ENCODE peak calls at places on chromosomes 7 and 10, in eight cellular contexts. Q is RWPE1; V is CMK; K is stimulated activated CD8-positive, alpha-beta memory T cell treated with anti-CD3 and anti-CD28 coated beads, Interleukin-15, amount 100 ng/mL, for 24 hours; A is T-helper 9 cell; B is chondrocyte; P is NCI-H1417 treated with DMSO at 0.1 percent for 48 hours; C is endothelial cell. S is an unnamed sample.

GRCh38 chr10:117545141-117546019 is 2.8 kb downstream of the EMX2 start:
- DNase-seq in Q (no peak), V (no peak), K (no peak), A (no peak), B (no peak), P (no peak), C (peak), S (peak)

GRCh38 chr7:151056286-151057037 is 1.2 kb downstream of the CDK5 start:
- DNase-seq in Q (no peak), V (no peak), K (no peak), A (no peak), B (no peak), P (no peak), C (no peak), S (no peak)

GRCh38 chr7:71785216-71785615 is 626.9 kb downstream of the CALN1 start:
- DNase-seq in Q (no peak), V (no peak), K (no peak), A (no peak), B (no peak), P (no peak), C (no peak), S (no peak)

GRCh38 chr10:33311640-33312039 is 22.8 kb downstream of the NRP1 start:
- DNase-seq in Q (no peak), V (no peak), K (no peak), A (no peak), B (no peak), P (no peak), C (no peak), S (no peak)

GRCh38 chr10:127860632-127861031 is 32.1 kb downstream of the CLRN3 start:
- DNase-seq in Q (no peak), V (no peak), K (no peak), A (no peak), B (no peak), P (no peak), C (no peak), S (no peak)

GRCh38 chr7:82413237-82413636 is 30.3 kb downstream of the CACNA2D1 start:
- DNase-seq in Q (no peak), V (no peak), K (no peak), A (no peak), B (no peak), P (no peak), C (no peak), S (no peak)

GRCh38 chr7:138527746-138528223 is 67.7 kb downstream of the TRIM24 start:
- DNase-seq in Q (no peak), V (peak), K (no peak), A (no peak), B (no peak), P (no peak), C (no peak), S (no peak)

GRCh38 chr7:22154130-22154529 is 202.8 kb downstream of the RAPGEF5 start:
- DNase-seq in Q (no peak), V (no peak), K (no peak), A (no peak), B (no peak), P (no peak), C (peak), S (no peak)

GRCh38 chr7:35727571-35727970 is 32.6 kb upstream of the HERPUD2 start:
- DNase-seq in Q (no peak), V (no peak), K (no peak), A (no peak), B (no peak), P (no peak), C (no peak), S (peak)

GRCh38 chr10:75110006-75110632 is 1.3 kb upstream of the SAMD8 start:
- DNase-seq in Q (no peak), V (no peak), K (no peak), A (no peak), B (no peak), P (no peak), C (no peak), S (no peak)

GRCh38 chr10:122462533-122463465 is 1.4 kb downstream of the HTRA1 start:
- DNase-seq in Q (peak), V (no peak), K (no peak), A (no peak), B (no peak), P (no peak), C (no peak), S (peak)

GRCh38 chr7:23474829-23475578 is 4.7 kb upstream of the IGF2BP3 start:
- DNase-seq in Q (no peak), V (no peak), K (no peak), A (no peak), B (no peak), P (no peak), C (no peak), S (no peak)

GRCh38 chr7:83321011-83321410 is 158.3 kb upstream of the PCLO start:
- DNase-seq in Q (no peak), V (no peak), K (no peak), A (no peak), B (no peak), P (no peak), C (no peak), S (no peak)

GRCh38 chr10:35505241-35505873 is 99.8 kb upstream of the GJD4 start:
- DNase-seq in Q (no peak), V (no peak), K (no peak), A (no peak), B (no peak), P (no peak), C (no peak), S (no peak)

GRCh38 chr7:111266613-111267012 is 175.7 kb downstream of the LRRN3 start:
- DNase-seq in Q (no peak), V (no peak), K (no peak), A (no peak), B (no peak), P (no peak), C (no peak), S (peak)

GRCh38 chr7:28409716-28410627 is 2.3 kb upstream of the CREB5 start:
- DNase-seq in Q (no peak), V (no peak), K (no peak), A (no peak), B (peak), P (no peak), C (peak), S (peak)

GRCh38 chr7:65509368-65510186 is 135.9 kb downstream of the ZNF92 start:
- DNase-seq in Q (no peak), V (no peak), K (no peak), A (peak), B (no peak), P (no peak), C (peak), S (no peak)

GRCh38 chr10:48249004-48249762 is 25.3 kb downstream of the FRMPD2 start:
- DNase-seq in Q (no peak), V (no peak), K (no peak), A (no peak), B (no peak), P (no peak), C (no peak), S (no peak)

GRCh38 chr7:87424075-87424474 is 51.4 kb downstream of the ABCB4 start:
- DNase-seq in Q (no peak), V (no peak), K (no peak), A (no peak), B (no peak), P (no peak), C (no peak), S (no peak)

GRCh38 chr10:84353052-84353803 is 24.8 kb downstream of the CCSER2 start:
- DNase-seq in Q (no peak), V (no peak), K (no peak), A (no peak), B (no peak), P (no peak), C (no peak), S (no peak)

GRCh38 chr7:42639930-42640329 is 271.9 kb downstream of the C7orf25 start:
- DNase-seq in Q (no peak), V (no peak), K (no peak), A (no peak), B (no peak), P (no peak), C (no peak), S (peak)

GRCh38 chr10:109899578-109900355 is 23.5 kb downstream of the XPNPEP1 start:
- DNase-seq in Q (no peak), V (no peak), K (no peak), A (no peak), B (no peak), P (no peak), C (no peak), S (peak)

GRCh38 chr7:158734861-158735260 is 30.3 kb upstream of the NCAPG2 start:
- DNase-seq in Q (peak), V (no peak), K (no peak), A (no peak), B (no peak), P (no peak), C (no peak), S (no peak)

GRCh38 chr7:139341058-139341775 is at the start of gene FMC1:
- DNase-seq in Q (peak), V (peak), K (peak), A (peak), B (peak), P (peak), C (peak), S (peak)

GRCh38 chr10:124403548-124403947 is 15.2 kb downstream of the OAT start:
- DNase-seq in Q (peak), V (peak), K (no peak), A (no peak), B (no peak), P (no peak), C (peak), S (peak)

GRCh38 chr7:69801729-69802688 is 203.7 kb downstream of the AUTS2 start:
- DNase-seq in Q (no peak), V (no peak), K (no peak), A (no peak), B (no peak), P (no peak), C (no peak), S (no peak)

GRCh38 chr10:118373786-118374185 is 31.7 kb upstream of the FAM204A start:
- DNase-seq in Q (peak), V (no peak), K (no peak), A (no peak), B (no peak), P (no peak), C (no peak), S (peak)

GRCh38 chr10:51007781-51008180 is 66.5 kb upstream of the PRKG1 start:
- DNase-seq in Q (no peak), V (no peak), K (no peak), A (no peak), B (no peak), P (no peak), C (no peak), S (peak)

GRCh38 chr7:27946351-27946750 is 206.4 kb downstream of the TAX1BP1 start:
- DNase-seq in Q (no peak), V (no peak), K (no peak), A (no peak), B (no peak), P (no peak), C (no peak), S (no peak)

GRCh38 chr7:74544706-74545469 is 91.2 kb downstream of the GTF2IRD1 start:
- DNase-seq in Q (peak), V (peak), K (no peak), A (no peak), B (no peak), P (no peak), C (peak), S (peak)

S was measured in GM03348.